ENCODE peak calls at places on chromosomes 16 and 17, in eight cellular contexts. J is B cell, D is tibial nerve, W is MCF 10A, E is stomach, K is heart right ventricle, T is uterus, M is psoas muscle. R is an unnamed sample.

GRCh38 chr17:17526369-17526768 is 30.2 kb upstream of the RASD1 start:
- DNase-seq in J (no peak), D (no peak), W (no peak), E (peak), K (peak), T (peak), M (peak), R (peak)

GRCh38 chr17:2053380-2054261 is 1.3 kb upstream of the HIC1 start:
- DNase-seq in J (peak), D (peak), W (peak), E (peak), K (peak), T (peak), M (peak), R (peak)

GRCh38 chr17:1186923-1187771 is 7.4 kb upstream of the ABR start:
- DNase-seq in J (peak), D (peak), W (peak), E (peak), K (peak), T (peak), M (peak), R (peak)

GRCh38 chr16:17499223-17499902 is 28.6 kb upstream of the XYLT1 start:
- DNase-seq in J (no peak), D (no peak), W (no peak), E (no peak), K (no peak), T (no peak), M (no peak), R (no peak)

GRCh38 chr17:73718912-73719311 is 74.7 kb upstream of the SDK2 start:
- DNase-seq in J (no peak), D (no peak), W (no peak), E (no peak), K (no peak), T (no peak), M (no peak), R (no peak)

GRCh38 chr17:65564793-65565192 is 3.3 kb upstream of the AXIN2 start:
- DNase-seq in J (no peak), D (no peak), W (no peak), E (peak), K (no peak), T (peak), M (no peak), R (no peak)

GRCh38 chr16:11796227-11797165 is 562 bp downstream of the ZC3H7A start:
- DNase-seq in J (peak), D (peak), W (peak), E (peak), K (peak), T (peak), M (peak), R (peak)

GRCh38 chr17:2213291-2213960 is 90.2 kb downstream of the SMG6 start:
- DNase-seq in J (no peak), D (no peak), W (no peak), E (no peak), K (no peak), T (no peak), M (no peak), R (no peak)

GRCh38 chr17:17377568-17377967 is 74.4 kb downstream of the NT5M start:
- DNase-seq in J (no peak), D (no peak), W (no peak), E (no peak), K (no peak), T (no peak), M (no peak), R (no peak)

DNA sequence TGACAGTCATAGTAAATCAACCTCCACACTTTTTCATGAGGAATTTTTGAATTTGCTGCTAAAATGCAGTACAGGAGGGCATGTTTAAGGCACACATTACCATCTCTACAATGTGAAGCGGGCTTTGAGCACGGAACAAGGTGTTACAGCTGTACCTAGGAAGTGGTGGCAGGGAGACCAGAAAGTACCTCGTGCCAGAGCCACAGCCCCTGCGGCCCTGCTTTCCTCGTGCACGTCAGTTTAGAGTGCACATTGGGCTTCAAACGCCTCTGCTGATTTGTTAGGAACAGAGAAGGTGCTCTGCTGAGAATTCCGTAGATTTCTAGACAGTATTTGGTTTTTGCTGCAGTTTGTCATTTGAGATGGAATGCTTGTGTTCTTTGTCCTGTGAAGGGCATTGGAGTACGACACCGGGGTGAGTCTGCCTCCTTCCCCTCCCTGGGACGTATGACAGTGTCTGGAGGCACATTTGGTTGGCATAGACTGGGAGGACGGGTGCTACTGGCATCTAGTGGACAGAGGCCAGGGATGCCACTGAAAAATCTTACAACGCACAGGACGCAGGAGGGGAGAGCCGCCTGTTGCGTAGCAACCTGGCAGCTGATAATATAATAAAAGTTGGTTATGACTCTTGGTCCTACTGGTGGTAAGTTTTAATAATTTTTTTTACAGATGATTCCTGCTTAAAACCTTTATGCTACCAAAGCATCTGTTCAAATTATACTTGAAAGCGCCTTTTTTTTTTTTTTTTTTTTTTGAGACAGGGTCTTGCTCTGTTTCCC is 9.1 kb downstream of the FOXK2 start:
- DNase-seq in J (no peak), D (no peak), W (peak), E (peak), K (peak), T (no peak), M (peak), R (peak)
- TF ChIP-seq CTCF in J (no peak), D (peak), W (peak), E (no peak), K (no peak), T (peak), M (peak), R (peak)

GRCh38 chr17:43006639-43007551 is at the start of gene IFI35:
- DNase-seq in J (peak), D (peak), W (peak), E (peak), K (peak), T (peak), M (peak), R (peak)
- TF ChIP-seq CTCF in J (peak), D (peak), W (no peak), E (peak), K (no peak), T (peak), M (peak), R (peak)

GRCh38 chr17:21214015-21214776 is at the start of gene TMEM11:
- DNase-seq in J (peak), D (peak), W (peak), E (peak), K (peak), T (peak), M (peak), R (peak)
- TF ChIP-seq CTCF in J (no peak), D (peak), W (peak), E (no peak), K (no peak), T (peak), M (no peak), R (peak)

GRCh38 chr16:67104061-67104460 is 5.7 kb upstream of the PHAF1 start:
- DNase-seq in J (no peak), D (no peak), W (no peak), E (no peak), K (no peak), T (no peak), M (no peak), R (no peak)
- TF ChIP-seq CTCF in J (no peak), D (no peak), W (peak), E (no peak), K (no peak), T (peak), M (peak), R (peak)

DNA sequence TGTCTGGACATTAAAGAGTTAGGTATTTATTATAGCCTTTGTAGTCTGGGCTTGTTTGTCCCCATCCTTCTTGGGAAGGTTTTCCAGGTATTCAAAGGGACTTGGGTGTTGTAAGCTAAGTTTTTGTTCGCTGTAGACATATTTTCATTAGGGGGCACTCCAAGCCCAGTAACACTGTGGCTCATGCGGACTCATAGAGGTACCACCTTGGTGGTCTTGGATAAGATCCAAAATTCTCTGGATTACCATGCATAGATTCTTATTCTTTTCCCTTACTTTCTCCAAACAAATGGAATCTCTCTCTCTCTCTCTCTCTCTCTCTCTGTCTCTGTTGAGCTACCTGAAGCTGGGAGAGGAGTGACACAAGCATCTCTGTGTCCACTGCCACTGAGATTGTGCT is 48.9 kb downstream of the ERCC4 start:
- DNase-seq in J (no peak), D (no peak), W (no peak), E (no peak), K (no peak), T (no peak), M (no peak), R (no peak)
- TF ChIP-seq CTCF in J (no peak), D (no peak), W (no peak), E (no peak), K (no peak), T (no peak), M (no peak), R (no peak)

DNA sequence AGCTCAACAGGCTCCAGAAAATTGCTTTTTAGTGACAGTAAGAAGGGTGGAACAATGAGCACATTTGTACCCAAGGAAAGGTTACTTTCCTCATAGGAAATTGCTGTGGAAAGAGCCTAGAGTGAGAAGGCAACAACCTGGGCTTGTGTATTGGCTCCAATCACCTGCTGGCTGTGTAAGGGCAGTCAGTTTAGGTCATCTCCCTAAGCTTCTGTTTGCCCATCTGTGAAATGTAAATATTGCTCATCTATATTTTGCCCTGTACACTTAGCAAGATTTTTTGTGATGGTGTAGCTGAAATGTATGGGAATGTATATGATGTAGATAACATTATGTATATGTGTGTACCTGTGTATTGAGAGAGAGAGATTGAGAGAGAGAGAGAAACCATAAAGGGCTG is 225.2 kb upstream of the MPHOSPH6 start:
- DNase-seq in J (no peak), D (no peak), W (no peak), E (no peak), K (no peak), T (no peak), M (no peak), R (no peak)
- TF ChIP-seq CTCF in J (no peak), D (no peak), W (no peak), E (no peak), K (no peak), T (no peak), M (no peak), R (no peak)

GRCh38 chr17:50533185-50533584 is 650 bp downstream of the EPN3 start:
- DNase-seq in J (no peak), D (no peak), W (no peak), E (no peak), K (no peak), T (no peak), M (no peak), R (no peak)

GRCh38 chr17:50533720-50534148 is 1.2 kb downstream of the EPN3 start:
- DNase-seq in J (no peak), D (peak), W (no peak), E (peak), K (peak), T (peak), M (no peak), R (peak)

GRCh38 chr17:50535407-50535806 is 2.9 kb downstream of the EPN3 start:
- DNase-seq in J (no peak), D (no peak), W (no peak), E (no peak), K (no peak), T (no peak), M (no peak), R (no peak)

GRCh38 chr17:50534979-50535326 is 2.4 kb downstream of the EPN3 start:
- DNase-seq in J (no peak), D (no peak), W (no peak), E (no peak), K (no peak), T (no peak), M (no peak), R (no peak)

DNA sequence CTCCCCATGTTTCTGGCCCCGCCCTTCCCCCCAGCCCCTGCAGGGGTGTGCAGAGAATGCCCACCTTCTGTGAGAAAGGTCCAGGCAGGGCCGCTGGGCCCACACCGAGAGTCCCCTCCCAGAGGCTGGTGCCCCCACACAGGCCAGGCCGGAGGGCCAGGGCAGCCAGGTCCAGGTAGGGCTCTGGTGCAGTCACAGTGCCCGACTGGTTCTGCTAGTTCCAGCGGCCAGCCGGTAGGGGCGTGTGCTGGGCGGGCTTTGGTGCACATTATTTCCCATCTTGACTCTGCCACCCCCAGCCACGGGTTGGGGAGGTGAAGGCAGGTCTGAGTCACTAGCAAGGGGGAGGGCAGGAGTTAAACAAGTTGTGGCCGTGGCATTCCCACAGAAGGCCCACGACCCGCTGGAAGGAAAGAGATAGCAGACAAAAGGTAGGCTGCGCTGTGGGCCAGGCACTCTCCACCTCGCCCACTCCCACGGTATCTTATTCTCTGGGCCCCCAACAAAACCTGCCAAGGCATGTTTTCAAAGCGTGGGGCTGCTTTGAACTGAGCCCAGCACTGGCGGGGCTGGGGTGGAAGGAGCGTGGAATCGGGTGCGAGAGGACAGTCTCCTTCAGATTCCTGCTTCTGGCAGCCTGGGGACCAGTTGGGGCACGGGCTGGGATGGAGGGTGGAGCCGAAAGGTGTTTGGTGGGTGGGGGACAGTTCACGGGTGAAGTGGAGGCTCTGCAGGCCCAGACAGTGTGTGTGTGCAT is 1.9 kb downstream of the EPN3 start:
- DNase-seq in J (no peak), D (no peak), W (peak), E (peak), K (no peak), T (no peak), M (no peak), R (no peak)
- TF ChIP-seq CTCF in J (peak), D (no peak), W (peak), E (no peak), K (no peak), T (no peak), M (no peak), R (peak)

DNA sequence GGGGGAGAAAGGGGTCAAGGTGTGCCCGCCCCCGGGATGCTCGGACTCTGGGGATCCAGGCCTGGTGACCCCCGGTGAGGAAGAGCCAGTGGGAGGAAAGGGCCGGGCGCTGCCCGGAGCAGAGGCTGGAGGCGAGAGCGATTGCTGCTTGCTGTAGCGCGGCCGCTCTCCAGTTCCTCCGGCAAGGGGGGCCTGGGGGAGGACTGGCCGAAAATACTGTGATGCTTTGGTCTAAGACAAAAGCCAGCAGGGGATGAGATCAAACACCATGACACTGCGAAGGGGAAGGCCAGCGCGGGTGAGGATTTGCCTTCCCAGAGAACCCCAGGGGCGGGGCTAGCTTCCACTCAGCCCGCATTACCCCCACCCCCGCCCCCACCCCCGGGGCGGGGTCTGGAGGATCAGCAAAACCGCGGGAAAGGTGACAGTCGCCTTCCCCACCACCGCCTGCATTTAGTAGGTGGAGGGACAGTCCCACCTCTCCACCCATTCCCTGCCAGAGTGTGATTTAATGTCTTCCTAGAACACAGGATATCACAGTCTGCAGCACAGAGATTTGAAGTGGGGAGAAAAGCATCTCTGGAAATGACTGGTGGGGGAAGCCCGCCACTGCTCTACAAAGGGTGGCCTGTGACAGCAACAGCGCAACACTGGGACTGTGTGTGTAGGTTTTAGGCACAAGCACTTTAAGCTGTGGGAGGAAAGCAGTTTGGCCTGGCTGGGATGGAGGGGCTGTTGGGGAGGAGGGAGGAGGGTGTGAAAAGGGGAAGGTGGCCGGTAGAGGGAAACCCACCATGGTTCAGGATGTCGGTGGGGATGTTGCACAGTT is 25.7 kb downstream of the MRC2 start:
- DNase-seq in J (peak), D (no peak), W (no peak), E (peak), K (peak), T (peak), M (peak), R (peak)
- TF ChIP-seq CTCF in J (no peak), D (no peak), W (no peak), E (no peak), K (no peak), T (no peak), M (no peak), R (no peak)

DNA sequence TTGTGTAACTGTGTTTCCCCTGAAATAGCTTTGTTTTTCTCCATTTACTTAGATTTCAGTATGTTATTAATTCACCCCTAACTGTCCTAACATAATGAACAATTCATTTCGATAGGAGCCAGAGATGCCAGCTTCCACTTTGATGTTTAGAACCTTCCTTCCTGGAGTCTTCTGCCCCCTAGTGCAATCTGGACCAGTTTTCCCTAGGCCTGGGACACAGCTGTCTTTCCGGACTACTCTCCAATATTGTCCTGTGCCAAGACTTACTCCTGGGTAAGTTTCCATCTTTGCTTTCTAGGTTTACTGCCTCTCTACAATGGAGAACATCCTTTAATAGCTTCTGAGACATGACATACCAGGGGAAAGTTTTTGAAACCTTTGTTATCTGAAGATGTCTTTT is 12.8 kb downstream of the RECQL5 start:
- DNase-seq in J (no peak), D (no peak), W (peak), E (no peak), K (no peak), T (no peak), M (no peak), R (no peak)
- TF ChIP-seq CTCF in J (no peak), D (no peak), W (no peak), E (peak), K (no peak), T (no peak), M (no peak), R (peak)

DNA sequence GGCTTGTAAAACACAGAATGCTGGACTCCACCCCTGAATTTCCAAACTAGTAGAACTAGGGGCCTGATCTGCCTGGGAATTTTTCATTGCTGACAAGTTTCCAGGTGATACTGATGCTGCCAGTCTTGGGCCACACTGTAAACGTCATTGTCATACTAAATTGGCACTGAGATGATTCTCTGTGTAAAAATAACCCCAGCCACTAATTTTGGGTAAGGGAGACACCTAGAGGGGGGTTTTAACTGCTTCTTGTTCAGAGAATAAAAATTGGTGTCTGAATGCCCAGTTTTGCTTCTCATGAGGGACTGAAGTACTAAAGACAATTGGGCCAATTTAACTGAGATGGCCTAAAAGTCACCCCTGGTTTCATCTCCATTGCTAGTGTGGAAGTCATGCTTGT is 5.0 kb upstream of the CDH13 start:
- DNase-seq in J (no peak), D (no peak), W (peak), E (no peak), K (no peak), T (no peak), M (no peak), R (no peak)
- TF ChIP-seq CTCF in J (no peak), D (no peak), W (no peak), E (no peak), K (peak), T (no peak), M (no peak), R (peak)

R was measured in left ventricle myocardium inferior.